ENCODE peak calls at places on chromosomes 3 and 15, in seven cellular contexts. One of them, this sample, is unnamed.

GRCh38 chr15:95141486-95141885 is 910.1 kb downstream of the MCTP2 start:
- DNase-seq in activated CD8-positive, alpha-beta memory T cell treated with anti-CD3 and anti-CD28 coated beads for 4 hours: no peak
- DNase-seq in WTC11: no peak
- DNase-seq in dermis blood vessel endothelial cell: no peak
- DNase-seq in sciatic nerve: no peak
- DNase-seq in fibroblast of the conjunctiva: no peak
- DNase-seq in aorta: no peak
- DNase-seq in this sample: no peak

GRCh38 chr3:65833761-65834505 is 204.8 kb downstream of the MAGI1 start:
- DNase-seq in activated CD8-positive, alpha-beta memory T cell treated with anti-CD3 and anti-CD28 coated beads for 4 hours: no peak
- DNase-seq in WTC11: no peak
- DNase-seq in dermis blood vessel endothelial cell: peak; percentile 19
- DNase-seq in sciatic nerve: no peak
- DNase-seq in fibroblast of the conjunctiva: no peak
- DNase-seq in aorta: no peak
- DNase-seq in this sample: no peak

GRCh38 chr3:185988080-185988815 is 50.4 kb upstream of the TRA2B start:
- DNase-seq in activated CD8-positive, alpha-beta memory T cell treated with anti-CD3 and anti-CD28 coated beads for 4 hours: no peak
- DNase-seq in WTC11: no peak
- DNase-seq in dermis blood vessel endothelial cell: no peak
- DNase-seq in sciatic nerve: no peak
- DNase-seq in fibroblast of the conjunctiva: no peak
- DNase-seq in aorta: no peak
- DNase-seq in this sample: no peak

GRCh38 chr3:20066079-20066478 is 25.8 kb downstream of the KAT2B start:
- DNase-seq in activated CD8-positive, alpha-beta memory T cell treated with anti-CD3 and anti-CD28 coated beads for 4 hours: no peak
- DNase-seq in WTC11: no peak
- DNase-seq in dermis blood vessel endothelial cell: no peak
- DNase-seq in sciatic nerve: no peak
- DNase-seq in fibroblast of the conjunctiva: no peak
- DNase-seq in aorta: no peak
- DNase-seq in this sample: no peak

GRCh38 chr3:64759811-64760210 is 72.0 kb upstream of the ADAMTS9 start:
- DNase-seq in activated CD8-positive, alpha-beta memory T cell treated with anti-CD3 and anti-CD28 coated beads for 4 hours: no peak
- DNase-seq in WTC11: no peak
- DNase-seq in dermis blood vessel endothelial cell: no peak
- DNase-seq in sciatic nerve: no peak
- DNase-seq in fibroblast of the conjunctiva: no peak
- DNase-seq in aorta: no peak
- DNase-seq in this sample: no peak

GRCh38 chr3:24829011-24829581 is 334.4 kb upstream of the THRB start:
- DNase-seq in activated CD8-positive, alpha-beta memory T cell treated with anti-CD3 and anti-CD28 coated beads for 4 hours: no peak
- DNase-seq in WTC11: peak; percentile 53
- DNase-seq in dermis blood vessel endothelial cell: no peak
- DNase-seq in sciatic nerve: peak; percentile 58
- DNase-seq in fibroblast of the conjunctiva: no peak
- DNase-seq in aorta: peak; percentile 83
- DNase-seq in this sample: no peak

GRCh38 chr3:123711356-123711755 is 126.5 kb upstream of the HACD2 start:
- DNase-seq in activated CD8-positive, alpha-beta memory T cell treated with anti-CD3 and anti-CD28 coated beads for 4 hours: no peak
- DNase-seq in WTC11: no peak
- DNase-seq in dermis blood vessel endothelial cell: no peak
- DNase-seq in sciatic nerve: no peak
- DNase-seq in fibroblast of the conjunctiva: no peak
- DNase-seq in aorta: no peak
- DNase-seq in this sample: no peak

GRCh38 chr3:56269755-56270154 is 198.5 kb downstream of the ERC2 start:
- DNase-seq in activated CD8-positive, alpha-beta memory T cell treated with anti-CD3 and anti-CD28 coated beads for 4 hours: no peak
- DNase-seq in WTC11: no peak
- DNase-seq in dermis blood vessel endothelial cell: no peak
- DNase-seq in sciatic nerve: no peak
- DNase-seq in fibroblast of the conjunctiva: peak; percentile 17
- DNase-seq in aorta: no peak
- DNase-seq in this sample: no peak

GRCh38 chr15:44536298-44536961 is 517 bp upstream of the EIF3J start:
- DNase-seq in activated CD8-positive, alpha-beta memory T cell treated with anti-CD3 and anti-CD28 coated beads for 4 hours: no peak
- DNase-seq in WTC11: peak; percentile 82
- DNase-seq in dermis blood vessel endothelial cell: no peak
- DNase-seq in sciatic nerve: peak; percentile 91
- DNase-seq in fibroblast of the conjunctiva: peak; percentile 9
- DNase-seq in aorta: peak; percentile 94
- DNase-seq in this sample: peak; percentile 62

GRCh38 chr15:78977091-78977571 is 32.3 kb upstream of the CTSH start:
- DNase-seq in activated CD8-positive, alpha-beta memory T cell treated with anti-CD3 and anti-CD28 coated beads for 4 hours: no peak
- DNase-seq in WTC11: no peak
- DNase-seq in dermis blood vessel endothelial cell: no peak
- DNase-seq in sciatic nerve: no peak
- DNase-seq in fibroblast of the conjunctiva: no peak
- DNase-seq in aorta: peak; percentile 36
- DNase-seq in this sample: no peak

GRCh38 chr3:58004972-58005371 is 3.2 kb upstream of the FLNB start:
- DNase-seq in activated CD8-positive, alpha-beta memory T cell treated with anti-CD3 and anti-CD28 coated beads for 4 hours: no peak
- DNase-seq in WTC11: no peak
- DNase-seq in dermis blood vessel endothelial cell: no peak
- DNase-seq in sciatic nerve: no peak
- DNase-seq in fibroblast of the conjunctiva: no peak
- DNase-seq in aorta: no peak
- DNase-seq in this sample: no peak

GRCh38 chr15:92809880-92810361 is 90.2 kb upstream of the CHD2 start:
- DNase-seq in activated CD8-positive, alpha-beta memory T cell treated with anti-CD3 and anti-CD28 coated beads for 4 hours: no peak
- DNase-seq in WTC11: no peak
- DNase-seq in dermis blood vessel endothelial cell: peak; percentile 64
- DNase-seq in sciatic nerve: peak; percentile 61
- DNase-seq in fibroblast of the conjunctiva: no peak
- DNase-seq in aorta: no peak
- DNase-seq in this sample: no peak

GRCh38 chr3:112776000-112776399 is 70.7 kb downstream of the CD200R1L start:
- DNase-seq in activated CD8-positive, alpha-beta memory T cell treated with anti-CD3 and anti-CD28 coated beads for 4 hours: no peak
- DNase-seq in WTC11: no peak
- DNase-seq in dermis blood vessel endothelial cell: no peak
- DNase-seq in sciatic nerve: no peak
- DNase-seq in fibroblast of the conjunctiva: no peak
- DNase-seq in aorta: no peak
- DNase-seq in this sample: no peak

GRCh38 chr3:189799366-189799765 is 168.2 kb downstream of the TP63 start:
- DNase-seq in activated CD8-positive, alpha-beta memory T cell treated with anti-CD3 and anti-CD28 coated beads for 4 hours: no peak
- DNase-seq in WTC11: no peak
- DNase-seq in dermis blood vessel endothelial cell: no peak
- DNase-seq in sciatic nerve: no peak
- DNase-seq in fibroblast of the conjunctiva: no peak
- DNase-seq in aorta: no peak
- DNase-seq in this sample: no peak

This sample was measured in brain pericyte.